ENCODE peak calls at places on chromosomes 2 and 18, in six cellular contexts. Z, P, B, G, N and O are unnamed samples.

GRCh38 chr2:182852787-182853186 is 13.7 kb downstream of the FRZB start:
- DNase-seq in N (no peak), Z (no peak), P (no peak), B (no peak), G (no peak), O (no peak)

GRCh38 chr2:170886391-170886790 is 42.7 kb upstream of the GORASP2 start:
- DNase-seq in G (peak), P (no peak), N (peak), B (no peak), Z (no peak), O (no peak)

GRCh38 chr2:234308814-234309195 is 188.1 kb downstream of the ARL4C start:
- DNase-seq in G (no peak), Z (no peak), B (no peak), N (peak), P (peak), O (peak)

GRCh38 chr18:60984496-60984895 is 348.7 kb upstream of the CDH20 start:
- DNase-seq in B (no peak), N (peak), P (no peak), Z (no peak), G (peak), O (no peak)

GRCh38 chr2:215728504-215729065 is 284.8 kb downstream of the MREG start:
- DNase-seq in N (peak), B (no peak), Z (peak), G (peak), P (peak), O (no peak)

GRCh38 chr2:135797497-135798274 is 39.3 kb downstream of the LCT start:
- DNase-seq in G (peak), Z (peak), N (peak), P (peak), B (peak), O (peak)

GRCh38 chr2:201358684-201359083 is 1.5 kb upstream of the FLACC1 start:
- DNase-seq in G (peak), B (no peak), P (peak), Z (no peak), N (peak), O (no peak)

GRCh38 chr2:221741496-221742211 is 169.6 kb upstream of the EPHA4 start:
- DNase-seq in B (no peak), Z (no peak), G (no peak), P (no peak), N (no peak), O (no peak)

GRCh38 chr2:176986579-176986978 is 226.0 kb upstream of the HNRNPA3 start:
- DNase-seq in Z (no peak), P (no peak), G (no peak), N (no peak), B (no peak), O (no peak)

GRCh38 chr2:202072737-202073396 is at the start of gene KIAA2012:
- DNase-seq in P (no peak), Z (no peak), G (no peak), N (no peak), B (no peak), O (no peak)

GRCh38 chr2:233832869-233833812 is 21.2 kb downstream of the HJURP start:
- DNase-seq in B (peak), P (peak), N (peak), Z (peak), G (peak), O (no peak)

GRCh38 chr18:75811156-75811555 is 383.7 kb upstream of the SMIM21 start:
- DNase-seq in B (no peak), P (no peak), N (no peak), G (no peak), Z (no peak), O (no peak)

GRCh38 chr18:68263481-68263880 is 451.4 kb downstream of the TMX3 start:
- DNase-seq in N (peak), P (no peak), G (peak), Z (no peak), B (no peak), O (no peak)

GRCh38 chr18:22282311-22283235 is 113.2 kb downstream of the GATA6 start:
- DNase-seq in G (peak), B (no peak), Z (peak), N (peak), P (peak), O (no peak)

GRCh38 chr2:39689876-39690275 is 24.2 kb downstream of the TMEM178A start:
- DNase-seq in B (no peak), P (no peak), Z (no peak), G (no peak), N (no peak), O (no peak)

GRCh38 chr2:202822411-202822810 is 49.2 kb downstream of the ICA1L start:
- DNase-seq in B (no peak), Z (no peak), G (no peak), N (peak), P (no peak), O (no peak)

GRCh38 chr18:36947820-36948348 is 119.0 kb downstream of the KIAA1328 start:
- DNase-seq in N (no peak), B (no peak), G (peak), Z (no peak), P (no peak), O (no peak)

GRCh38 chr2:236986524-236987330 is 99.0 kb upstream of the COPS8 start:
- DNase-seq in G (no peak), B (no peak), P (no peak), Z (no peak), N (no peak), O (no peak)

GRCh38 chr2:39033980-39034379 is 86.9 kb downstream of the SOS1 start:
- DNase-seq in G (peak), N (peak), Z (no peak), P (no peak), B (no peak), O (no peak)

GRCh38 chr2:171545086-171545485 is 22.8 kb downstream of the CYBRD1 start:
- DNase-seq in G (no peak), B (no peak), N (peak), Z (no peak), P (no peak), O (no peak)

GRCh38 chr2:23609254-23609653 is 224.3 kb downstream of the KLHL29 start:
- DNase-seq in G (no peak), N (no peak), Z (no peak), B (no peak), P (no peak), O (no peak)

GRCh38 chr2:9594361-9595063 is 36.3 kb downstream of the YWHAQ start:
- DNase-seq in P (peak), N (peak), B (peak), Z (peak), G (peak), O (no peak)

DNA sequence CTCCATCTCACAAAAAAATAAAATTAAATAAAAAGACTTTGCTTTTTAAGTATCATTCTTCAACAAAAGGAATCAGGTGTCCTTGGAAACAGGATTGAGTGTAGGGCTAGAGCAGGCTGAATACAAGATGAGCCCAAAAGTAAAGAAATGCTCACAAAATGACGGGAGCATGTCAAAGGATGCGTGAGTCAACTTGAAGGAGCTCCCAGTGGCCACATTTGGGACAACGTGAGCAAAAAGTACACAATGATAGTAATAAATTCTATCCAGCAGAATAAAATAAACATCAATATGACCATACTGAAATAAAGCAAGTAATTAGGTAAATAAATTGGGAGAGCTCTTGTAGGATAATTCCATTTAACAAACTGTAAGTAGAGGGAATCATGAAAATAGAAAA is 220.7 kb downstream of the PHLPP1 start:
- DNase-seq in B (no peak), Z (no peak), P (no peak), N (no peak), G (no peak), O (no peak)
- TF ChIP-seq CTCF in B (no peak), Z (no peak), P (no peak), N (no peak), G (no peak), O (no peak)

GRCh38 chr2:210502997-210503621 is 26.6 kb upstream of the LANCL1 start:
- DNase-seq in Z (peak), P (peak), G (peak), N (peak), B (no peak), O (no peak)
- H3K4me3 ChIP-seq in Z (no peak), P (peak), G (no peak), N (no peak), B (no peak), O (no peak)

GRCh38 chr2:20231632-20232031 is 6.7 kb upstream of the SDC1 start:
- DNase-seq in B (no peak), P (peak), N (peak), Z (peak), G (peak), O (peak)
- TF ChIP-seq CTCF in B (no peak), P (no peak), N (no peak), Z (peak), G (peak), O (no peak)

GRCh38 chr18:24270937-24271380 is 126.7 kb downstream of the OSBPL1A start:
- DNase-seq in Z (no peak), B (no peak), P (peak), G (peak), N (peak), O (no peak)

GRCh38 chr18:24270358-24270936 is 127.2 kb downstream of the OSBPL1A start:
- DNase-seq in Z (no peak), N (peak), G (no peak), B (no peak), P (no peak), O (no peak)

GRCh38 chr18:24274822-24275221 is 122.8 kb downstream of the OSBPL1A start:
- DNase-seq in B (no peak), P (no peak), Z (no peak), N (no peak), G (no peak), O (peak)

GRCh38 chr18:24271381-24272331 is 126.0 kb downstream of the OSBPL1A start:
- DNase-seq in Z (peak), B (peak), P (peak), N (peak), G (peak), O (peak)

GRCh38 chr18:24273596-24273995 is 124.0 kb downstream of the OSBPL1A start:
- DNase-seq in B (no peak), P (no peak), Z (no peak), N (peak), G (peak), O (no peak)
- H3K4me3 ChIP-seq in B (no peak), P (no peak), Z (no peak), N (no peak), G (no peak), O (no peak)